ENCODE peak calls at places on chromosomes 11 and 22, in four cellular contexts. B is hepatocyte, K is fibroblast of pulmonary artery, O is osteocyte. M is an unnamed sample.

GRCh38 chr11:119389611-119390254 is 8.2 kb upstream of the USP2 start:
- DNase-seq in K (no peak), B (no peak), O (peak), M (peak)

GRCh38 chr11:19907008-19907579 is 194.5 kb downstream of the NAV2 start:
- DNase-seq in B (no peak), O (no peak), K (no peak), M (no peak)

GRCh38 chr11:93652161-93652597 is 9.3 kb upstream of the CEP295 start:
- DNase-seq in B (peak), K (peak), O (no peak), M (no peak)

GRCh38 chr22:37304595-37305343 is 22.5 kb downstream of the CYTH4 start:
- DNase-seq in B (no peak), O (no peak), K (peak), M (no peak)

GRCh38 chr22:39954584-39955055 is 5.6 kb upstream of the TMA7B start:
- DNase-seq in O (no peak), K (peak), B (no peak), M (peak)

GRCh38 chr11:63629426-63629825 is 15.2 kb upstream of the PLAAT3 start:
- DNase-seq in K (no peak), O (no peak), B (no peak), M (no peak)

GRCh38 chr11:132402056-132402684 is 1031.8 kb downstream of the NTM start:
- DNase-seq in K (peak), B (peak), O (no peak), M (peak)

GRCh38 chr11:123063396-123064267 is 1.7 kb upstream of the HSPA8 start:
- DNase-seq in K (peak), O (no peak), B (peak), M (peak)

GRCh38 chr22:30865656-30866055 is 102.9 kb downstream of the MORC2 start:
- DNase-seq in B (no peak), K (no peak), O (no peak), M (no peak)

GRCh38 chr11:78256962-78257361 is 68.2 kb downstream of the USP35 start:
- DNase-seq in K (peak), O (no peak), B (peak), M (no peak)

GRCh38 chr11:46493786-46494185 is 100.0 kb downstream of the AMBRA1 start:
- DNase-seq in O (no peak), B (no peak), K (no peak), M (no peak)

GRCh38 chr11:99066609-99067008 is 45.9 kb downstream of the CNTN5 start:
- DNase-seq in O (no peak), B (no peak), K (no peak), M (no peak)

GRCh38 chr11:24386551-24387404 is 110.1 kb upstream of the LUZP2 start:
- DNase-seq in B (peak), K (peak), O (no peak), M (no peak)

GRCh38 chr22:21865041-21865440 is 2.4 kb downstream of the MAPK1 start:
- DNase-seq in O (no peak), B (peak), K (peak), M (peak)

GRCh38 chr22:49230194-49230577 is 597.5 kb downstream of the BRD1 start:
- DNase-seq in O (peak), B (peak), K (no peak), M (no peak)

GRCh38 chr22:30004101-30004500 is 76.2 kb upstream of the HORMAD2 start:
- DNase-seq in O (no peak), K (no peak), B (no peak), M (no peak)

GRCh38 chr22:26476705-26477340 is 6.8 kb downstream of the HPS4 start:
- DNase-seq in O (no peak), K (peak), B (no peak), M (no peak)

GRCh38 chr11:47409440-47410403 is 1.3 kb downstream of the SLC39A13 start:
- DNase-seq in O (no peak), K (no peak), B (no peak), M (no peak)

GRCh38 chr11:94068764-94069163 is 47.6 kb downstream of the HEPHL1 start:
- DNase-seq in O (no peak), K (no peak), B (no peak), M (no peak)

GRCh38 chr11:43492701-43493100 is 134.0 kb downstream of the TTC17 start:
- DNase-seq in B (no peak), K (no peak), O (no peak), M (no peak)

GRCh38 chr22:45503816-45504702 is 1.4 kb downstream of the FBLN1 start:
- DNase-seq in O (no peak), B (peak), K (peak), M (peak)

GRCh38 chr22:22546490-22546889 is 12.6 kb downstream of the PRAME start:
- DNase-seq in B (no peak), K (peak), O (no peak), M (no peak)

GRCh38 chr11:117221775-117222517 is 9.9 kb downstream of the PCSK7 start:
- DNase-seq in B (no peak), K (peak), O (peak), M (no peak)

GRCh38 chr22:41256898-41257260 is 16.1 kb upstream of the CHADL start:
- DNase-seq in O (no peak), K (peak), B (no peak), M (no peak)

GRCh38 chr11:19890308-19890707 is 177.7 kb downstream of the NAV2 start:
- DNase-seq in K (peak), O (no peak), B (peak), M (no peak)

GRCh38 chr22:29202231-29203192 is 3.2 kb upstream of the EMID1 start:
- DNase-seq in K (peak), B (no peak), O (no peak), M (peak)

GRCh38 chr11:117371453-117371852 is 43.8 kb downstream of the CEP164 start:
- DNase-seq in K (no peak), B (no peak), O (no peak), M (no peak)

GRCh38 chr11:121372671-121373429 is 79.3 kb upstream of the SORL1 start:
- DNase-seq in O (no peak), B (no peak), K (no peak), M (peak)

GRCh38 chr11:130249371-130249770 is 65.3 kb downstream of the ZBTB44 start:
- DNase-seq in K (no peak), O (no peak), B (no peak), M (no peak)

GRCh38 chr11:58186938-58187337 is 1.9 kb upstream of the OR9Q2 start:
- DNase-seq in O (no peak), K (no peak), B (no peak), M (no peak)

GRCh38 chr11:131760191-131760951 is 390.0 kb downstream of the NTM start:
- DNase-seq in B (peak), O (no peak), K (peak), M (no peak)

GRCh38 chr11:86919557-86920210 is 35.5 kb downstream of the FZD4 start:
- DNase-seq in B (peak), O (no peak), K (peak), M (peak)

GRCh38 chr11:57429946-57430345 is 3.0 kb upstream of the SLC43A3 start:
- DNase-seq in O (no peak), K (no peak), B (no peak), M (no peak)

GRCh38 chr11:112795142-112795815 is 165.9 kb upstream of the NCAM1 start:
- DNase-seq in O (no peak), K (peak), B (peak), M (peak)
- TF ChIP-seq CTCF in O (peak), K (peak), B (peak), M (peak)

DNA sequence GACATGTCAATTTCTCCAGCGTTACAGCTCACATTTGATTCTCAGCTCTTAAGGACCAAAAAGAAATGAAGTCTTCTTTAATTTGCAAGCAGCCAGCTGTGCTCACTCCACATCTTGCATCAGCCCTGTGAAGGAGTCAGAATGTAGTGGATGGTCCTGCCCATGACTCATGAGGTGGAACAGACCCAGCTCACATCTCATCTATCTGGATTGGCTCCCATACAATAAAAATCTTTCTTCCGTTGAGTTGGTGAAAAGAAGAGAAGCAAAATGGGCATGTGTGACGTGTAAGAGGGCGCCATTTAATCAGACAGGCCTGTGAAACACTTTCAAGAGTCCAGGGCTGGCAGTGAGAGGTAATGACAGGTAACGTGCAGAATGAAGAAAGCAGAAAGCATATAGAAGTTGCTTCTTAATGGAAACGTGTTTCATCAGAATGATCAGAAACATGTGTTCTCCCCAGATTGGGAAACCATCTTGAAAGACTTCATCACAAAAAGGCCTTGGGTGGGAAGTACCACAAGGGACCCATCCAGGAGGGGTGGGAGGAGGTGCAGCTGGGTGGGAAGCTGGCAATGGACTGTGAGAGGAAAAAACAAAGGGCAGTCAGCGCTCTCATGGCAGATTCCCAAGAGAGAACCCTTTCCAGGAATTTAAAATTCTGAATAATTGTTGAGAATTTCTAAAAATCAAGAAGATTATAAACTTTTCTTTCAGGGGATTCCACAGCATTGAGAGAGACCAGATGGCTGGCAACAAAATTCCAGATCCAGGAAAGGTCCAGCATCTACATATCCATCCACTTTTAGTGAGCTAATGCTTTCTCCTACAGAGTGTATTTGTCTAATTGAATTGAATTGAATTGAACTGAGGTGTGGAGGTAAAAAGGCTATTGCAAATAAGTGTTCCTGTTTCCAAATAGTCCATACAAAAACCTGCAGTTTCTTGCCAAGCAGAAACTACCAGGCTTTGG is 57.0 kb downstream of the ETS1 start:
- DNase-seq in K (peak), O (no peak), B (no peak), M (peak)
- TF ChIP-seq CTCF in K (no peak), O (no peak), B (no peak), M (no peak)

GRCh38 chr11:4495487-4495886 is 13.0 kb downstream of the OR52K1 start:
- DNase-seq in K (peak), B (peak), O (no peak), M (peak)
- TF ChIP-seq CTCF in K (no peak), B (no peak), O (no peak), M (no peak)

DNA sequence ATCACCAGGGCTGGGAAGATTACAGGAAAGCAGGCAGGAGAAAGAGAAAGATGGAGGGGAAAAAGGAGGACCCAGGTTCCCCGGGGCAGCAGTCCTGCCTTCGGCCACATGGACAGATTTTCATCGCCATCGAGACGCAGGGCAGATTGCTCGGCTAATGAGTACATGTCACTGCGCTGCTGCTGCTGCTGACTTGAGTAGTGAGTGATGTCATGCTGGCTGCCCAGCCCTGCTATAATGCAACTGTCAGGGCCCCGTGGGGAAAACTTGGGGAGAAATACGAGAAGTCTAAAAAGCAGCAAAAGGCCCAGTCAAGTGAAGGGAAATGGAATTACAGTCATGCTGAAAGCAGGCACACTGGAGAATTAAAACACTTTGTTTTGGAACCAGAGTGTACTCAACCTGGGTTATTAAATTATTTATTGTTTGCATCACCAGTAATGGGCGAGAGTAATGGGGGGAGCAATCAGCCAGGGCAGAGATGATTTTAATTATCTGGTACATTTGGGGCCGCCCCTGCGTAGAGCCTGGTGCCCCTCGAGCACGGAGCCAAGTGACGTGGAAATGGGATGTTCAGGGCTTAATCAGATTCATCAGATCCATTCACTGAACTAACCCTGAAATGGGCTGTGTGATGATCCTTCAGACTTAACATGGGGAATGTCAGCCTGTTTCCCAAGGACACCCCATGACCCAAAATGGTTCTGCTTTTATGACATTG is 241.5 kb upstream of the CADM1 start:
- DNase-seq in O (no peak), B (peak), K (no peak), M (no peak)
- TF ChIP-seq CTCF in O (no peak), B (no peak), K (no peak), M (no peak)

GRCh38 chr22:42547562-42547961 is 6.2 kb upstream of the SERHL2 start:
- DNase-seq in O (no peak), B (no peak), K (no peak), M (no peak)
- TF ChIP-seq CTCF in O (no peak), B (no peak), K (no peak), M (no peak)

GRCh38 chr11:69718147-69718546 is 14.3 kb upstream of the FGF19 start:
- DNase-seq in O (no peak), B (peak), K (peak), M (peak)

GRCh38 chr11:69718912-69719311 is 15.1 kb upstream of the FGF19 start:
- DNase-seq in K (no peak), B (no peak), O (no peak), M (no peak)

GRCh38 chr11:69721061-69721460 is 17.2 kb upstream of the FGF19 start:
- DNase-seq in B (no peak), O (no peak), K (no peak), M (no peak)

GRCh38 chr11:69726019-69726418 is 22.2 kb upstream of the FGF19 start:
- DNase-seq in O (no peak), B (no peak), K (no peak), M (no peak)

DNA sequence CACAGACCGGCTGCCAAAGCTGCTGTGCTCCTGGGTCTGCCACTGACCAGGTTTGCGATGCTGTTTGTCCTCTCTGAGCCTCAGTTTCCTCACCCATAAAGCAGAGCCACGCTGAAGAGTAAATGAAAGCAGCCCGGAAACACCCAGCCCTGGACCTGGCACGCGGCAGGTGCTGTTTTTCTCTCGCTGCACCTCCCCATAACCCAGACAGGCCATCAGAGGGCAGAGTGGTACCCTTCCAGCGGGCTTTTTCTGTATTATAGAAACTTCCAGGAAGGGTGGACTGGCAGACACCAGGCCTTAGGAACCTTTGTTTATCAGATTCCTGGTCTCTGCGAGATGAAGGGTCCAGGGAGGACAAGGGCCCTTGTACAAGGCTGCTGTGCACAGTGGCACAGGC is 17.9 kb upstream of the FGF19 start:
- DNase-seq in K (no peak), O (no peak), B (no peak), M (peak)
- TF ChIP-seq CTCF in K (peak), O (peak), B (peak), M (no peak)

GRCh38 chr11:109970516-109971183 is 122.5 kb upstream of the ZC3H12C start:
- DNase-seq in K (no peak), B (no peak), O (no peak), M (peak)

GRCh38 chr11:109968781-109969180 is 124.4 kb upstream of the ZC3H12C start:
- DNase-seq in K (no peak), O (no peak), B (no peak), M (no peak)

GRCh38 chr11:109971184-109971523 is 122.0 kb upstream of the ZC3H12C start:
- DNase-seq in B (no peak), K (peak), O (no peak), M (peak)

GRCh38 chr11:109967121-109967520 is 126.1 kb upstream of the ZC3H12C start:
- DNase-seq in B (no peak), K (no peak), O (no peak), M (no peak)

GRCh38 chr11:109968299-109968698 is 124.9 kb upstream of the ZC3H12C start:
- DNase-seq in B (no peak), O (no peak), K (no peak), M (no peak)
- TF ChIP-seq CTCF in B (no peak), O (no peak), K (no peak), M (no peak)

GRCh38 chr11:11640996-11641395 is 19.2 kb upstream of the GALNT18 start:
- DNase-seq in K (no peak), B (no peak), O (no peak), M (no peak)

GRCh38 chr11:11636671-11637070 is 14.9 kb upstream of the GALNT18 start:
- DNase-seq in K (no peak), B (no peak), O (no peak), M (no peak)

GRCh38 chr11:11640152-11640551 is 18.3 kb upstream of the GALNT18 start:
- DNase-seq in K (no peak), B (no peak), O (no peak), M (no peak)

GRCh38 chr11:11635456-11635855 is 13.7 kb upstream of the GALNT18 start:
- DNase-seq in O (no peak), B (no peak), K (no peak), M (no peak)
- TF ChIP-seq CTCF in O (no peak), B (no peak), K (no peak), M (no peak)

M was measured in activated CD8-positive, alpha-beta T cell treated with anti-CD3 and anti-CD28 coated beads for 36 hours.